ENCODE peak calls at places on chromosomes 6 and 20, in seven cellular contexts. I is spleen; K is CD8-positive, alpha-beta T cell; N is stromal cell of bone marrow; M is ELF-1; B is KBM-7; Q is HAP-1. H is an unnamed sample.
A peak's percentile ranks its signal among the peaks of the same experiment; 100 is the strongest.

GRCh38 chr6:133590814-133591213 is 298.1 kb upstream of the TCF21 start:
- DNase-seq in I (no peak), K (no peak), N (no peak), M (no peak), B (no peak), Q (no peak), H (no peak)

GRCh38 chr6:35034411-35035171 is 106.5 kb downstream of the TCP11 start:
- DNase-seq in I (no peak), K (no peak), N (no peak), M (no peak), B (peak; percentile 41), Q (no peak), H (peak; percentile 26)

GRCh38 chr6:24126586-24127192 is 674 bp downstream of the NRSN1 start:
- DNase-seq in I (no peak), K (no peak), N (peak; percentile 41), M (peak; percentile 88), B (peak; percentile 81), Q (peak; percentile 70), H (peak; percentile 73)

GRCh38 chr6:159981591-159982245 is 12.8 kb downstream of the IGF2R start:
- DNase-seq in I (peak; percentile 89), K (no peak), N (no peak), M (no peak), B (peak; percentile 74), Q (no peak), H (no peak)

GRCh38 chr6:56594699-56595098 is 48.0 kb downstream of the DST start:
- DNase-seq in I (no peak), K (no peak), N (no peak), M (no peak), B (no peak), Q (no peak), H (no peak)

GRCh38 chr20:36439040-36439730 is 102.1 kb upstream of the MYL9 start:
- DNase-seq in I (peak; percentile 88), K (peak; percentile 46), N (peak; percentile 14), M (peak; percentile 87), B (peak; percentile 67), Q (peak; percentile 90), H (peak; percentile 86)

GRCh38 chr20:62900052-62900691 is 26.1 kb downstream of the DIDO1 start:
- DNase-seq in I (peak; percentile 91), K (peak; percentile 81), N (peak; percentile 40), M (peak; percentile 90), B (peak; percentile 85), Q (peak; percentile 83), H (peak; percentile 93)

GRCh38 chr6:113464536-113464935 is 392.6 kb upstream of the MARCKS start:
- DNase-seq in I (no peak), K (no peak), N (no peak), M (no peak), B (no peak), Q (no peak), H (no peak)

GRCh38 chr20:58064411-58065010 is 163.9 kb downstream of the ANKRD60 start:
- DNase-seq in I (peak; percentile 33), K (no peak), N (no peak), M (no peak), B (no peak), Q (no peak), H (no peak)

GRCh38 chr20:38129893-38130609 is 35.0 kb downstream of the TGM2 start:
- DNase-seq in I (peak; percentile 37), K (no peak), N (no peak), M (no peak), B (no peak), Q (no peak), H (no peak)

GRCh38 chr6:144297498-144298166 is 12.5 kb downstream of the UTRN start:
- DNase-seq in I (no peak), K (no peak), N (no peak), M (no peak), B (no peak), Q (no peak), H (no peak)

GRCh38 chr6:48318670-48319069 is 207.7 kb upstream of the PTCHD4 start:
- DNase-seq in I (no peak), K (no peak), N (peak; percentile 23), M (no peak), B (no peak), Q (no peak), H (no peak)

GRCh38 chr6:84028350-84028749 is 5.2 kb upstream of the MRAP2 start:
- DNase-seq in I (no peak), K (no peak), N (no peak), M (no peak), B (no peak), Q (no peak), H (no peak)

GRCh38 chr6:50198245-50198644 is 148.5 kb upstream of the DEFB112 start:
- DNase-seq in I (peak; percentile 19), K (no peak), N (no peak), M (peak; percentile 26), B (no peak), Q (no peak), H (peak; percentile 42)

GRCh38 chr6:9766240-9766915 is 648.5 kb downstream of the TFAP2A start:
- DNase-seq in I (no peak), K (no peak), N (peak; percentile 33), M (peak; percentile 56), B (no peak), Q (no peak), H (no peak)

GRCh38 chr6:30781362-30781696 is 37.0 kb upstream of the IER3 start:
- DNase-seq in I (no peak), K (no peak), N (no peak), M (no peak), B (no peak), Q (no peak), H (no peak)

GRCh38 chr6:105851181-105851580 is 235.0 kb upstream of the PRDM1 start:
- DNase-seq in I (no peak), K (no peak), N (no peak), M (peak; percentile 22), B (peak; percentile 43), Q (no peak), H (peak; percentile 58)

GRCh38 chr6:155994071-155994470 is 538.4 kb upstream of the NOX3 start:
- DNase-seq in I (no peak), K (no peak), N (no peak), M (no peak), B (no peak), Q (no peak), H (no peak)

GRCh38 chr6:56570434-56571359 is 72.0 kb downstream of the DST start:
- DNase-seq in I (no peak), K (no peak), N (no peak), M (no peak), B (peak; percentile 42), Q (peak; percentile 31), H (no peak)

GRCh38 chr6:106536863-106537262 is 92.4 kb downstream of the RTN4IP1 start:
- DNase-seq in I (no peak), K (no peak), N (no peak), M (no peak), B (no peak), Q (no peak), H (no peak)

GRCh38 chr6:39320370-39320984 is 2.0 kb downstream of the KCNK16 start:
- DNase-seq in I (no peak), K (no peak), N (no peak), M (no peak), B (no peak), Q (no peak), H (no peak)

GRCh38 chr20:10022615-10023014 is 12.2 kb upstream of the ANKEF1 start:
- DNase-seq in I (no peak), K (no peak), N (no peak), M (no peak), B (peak; percentile 8), Q (no peak), H (no peak)

GRCh38 chr20:19802492-19803158 is 44.6 kb downstream of the RIN2 start:
- DNase-seq in I (no peak), K (no peak), N (no peak), M (peak; percentile 73), B (peak; percentile 10), Q (no peak), H (peak; percentile 47)

GRCh38 chr6:91633374-91634184 is 1046.7 kb upstream of the MAP3K7 start:
- DNase-seq in I (no peak), K (no peak), N (no peak), M (peak; percentile 17), B (no peak), Q (no peak), H (no peak)

GRCh38 chr6:139510040-139510815 is 135.8 kb upstream of the CITED2 start:
- DNase-seq in I (no peak), K (no peak), N (no peak), M (no peak), B (no peak), Q (no peak), H (no peak)

GRCh38 chr6:125918230-125918629 is 38.3 kb upstream of the HINT3 start:
- DNase-seq in I (no peak), K (no peak), N (no peak), M (no peak), B (no peak), Q (no peak), H (no peak)

GRCh38 chr6:15880262-15880973 is 217.6 kb upstream of the DTNBP1 start:
- DNase-seq in I (no peak), K (no peak), N (no peak), M (no peak), B (no peak), Q (no peak), H (no peak)